ENCODE peak calls at places on chromosomes 4 and X, in seven cellular contexts. One of them, this sample, is unnamed.

GRCh38 chr4:1060121-1060520 is 48.7 kb downstream of the FGFRL1 start:
- DNase-seq in trophoblast cell: no peak
- DNase-seq in mesendoderm: no peak
- DNase-seq in mesenchymal stem cell: no peak
- DNase-seq in H1: no peak
- DNase-seq in IMR-90: no peak
- DNase-seq in H9: peak; percentile 21
- DNase-seq in this sample: no peak

GRCh38 chr4:159069922-159070321 is 33.0 kb upstream of the RAPGEF2 start:
- DNase-seq in mesenchymal stem cell: no peak
- DNase-seq in H9: no peak
- DNase-seq in trophoblast cell: no peak
- DNase-seq in IMR-90: peak; percentile 58
- DNase-seq in H1: no peak
- DNase-seq in mesendoderm: no peak
- DNase-seq in this sample: no peak

GRCh38 chrX:129522184-129523059 is 868 bp downstream of the SMARCA1 start:
- DNase-seq in H1: peak; percentile 53
- DNase-seq in IMR-90: peak; percentile 54
- DNase-seq in mesendoderm: peak; percentile 61
- DNase-seq in H9: peak; percentile 67
- DNase-seq in mesenchymal stem cell: peak; percentile 81
- DNase-seq in trophoblast cell: peak; percentile 3
- DNase-seq in this sample: peak; percentile 31

GRCh38 chr4:111556141-111556781 is 589.0 kb upstream of the FAM241A start:
- DNase-seq in H9: no peak
- DNase-seq in trophoblast cell: no peak
- DNase-seq in mesendoderm: no peak
- DNase-seq in mesenchymal stem cell: no peak
- DNase-seq in IMR-90: peak; percentile 65
- DNase-seq in H1: no peak
- DNase-seq in this sample: no peak

GRCh38 chr4:37450911-37451310 is 206.4 kb downstream of the NWD2 start:
- DNase-seq in H9: no peak
- DNase-seq in mesenchymal stem cell: no peak
- DNase-seq in IMR-90: no peak
- DNase-seq in trophoblast cell: no peak
- DNase-seq in H1: no peak
- DNase-seq in mesendoderm: no peak
- DNase-seq in this sample: no peak

GRCh38 chrX:13162772-13163171 is 118.4 kb upstream of the FAM9C start:
- DNase-seq in IMR-90: no peak
- DNase-seq in H1: no peak
- DNase-seq in mesenchymal stem cell: no peak
- DNase-seq in trophoblast cell: no peak
- DNase-seq in mesendoderm: no peak
- DNase-seq in H9: no peak
- DNase-seq in this sample: no peak

GRCh38 chr4:182653596-182653995 is 263.6 kb downstream of the DCTD start:
- DNase-seq in trophoblast cell: no peak
- DNase-seq in H9: no peak
- DNase-seq in mesenchymal stem cell: no peak
- DNase-seq in IMR-90: peak; percentile 75
- DNase-seq in mesendoderm: no peak
- DNase-seq in H1: no peak
- DNase-seq in this sample: no peak

GRCh38 chr4:107712236-107712635 is 7.8 kb downstream of the PAPSS1 start:
- DNase-seq in mesenchymal stem cell: no peak
- DNase-seq in IMR-90: no peak
- DNase-seq in H9: no peak
- DNase-seq in trophoblast cell: no peak
- DNase-seq in H1: no peak
- DNase-seq in mesendoderm: no peak
- DNase-seq in this sample: no peak

GRCh38 chr4:100008048-100008447 is 58.0 kb upstream of the H2AZ1 start:
- DNase-seq in IMR-90: peak; percentile 74
- DNase-seq in H9: no peak
- DNase-seq in mesendoderm: no peak
- DNase-seq in mesenchymal stem cell: peak; percentile 54
- DNase-seq in H1: no peak
- DNase-seq in trophoblast cell: peak; percentile 69
- DNase-seq in this sample: no peak

GRCh38 chr4:183637461-183637860 is 21.5 kb downstream of the RWDD4 start:
- DNase-seq in mesendoderm: no peak
- DNase-seq in H1: no peak
- DNase-seq in IMR-90: peak; percentile 53
- DNase-seq in trophoblast cell: no peak
- DNase-seq in mesenchymal stem cell: peak; percentile 51
- DNase-seq in H9: no peak
- DNase-seq in this sample: no peak

GRCh38 chr4:154779362-154779947 is 1.6 kb upstream of the RBM46 start:
- DNase-seq in mesendoderm: peak; percentile 46
- DNase-seq in IMR-90: peak; percentile 39
- DNase-seq in H1: no peak
- DNase-seq in H9: no peak
- DNase-seq in mesenchymal stem cell: peak; percentile 5
- DNase-seq in trophoblast cell: no peak
- DNase-seq in this sample: peak; percentile 0

GRCh38 chr4:150251752-150252190 is 173.5 kb downstream of the DCLK2 start:
- DNase-seq in mesenchymal stem cell: no peak
- DNase-seq in H1: no peak
- DNase-seq in mesendoderm: peak; percentile 67
- DNase-seq in trophoblast cell: no peak
- DNase-seq in H9: peak; percentile 78
- DNase-seq in IMR-90: no peak
- DNase-seq in this sample: no peak

GRCh38 chr4:2322227-2322626 is 60.3 kb upstream of the MXD4 start:
- DNase-seq in H1: no peak
- DNase-seq in H9: no peak
- DNase-seq in mesenchymal stem cell: no peak
- DNase-seq in mesendoderm: no peak
- DNase-seq in IMR-90: no peak
- DNase-seq in trophoblast cell: no peak
- DNase-seq in this sample: no peak

GRCh38 chr4:25367004-25367621 is 9.9 kb upstream of the ANAPC4 start:
- DNase-seq in H9: no peak
- DNase-seq in mesendoderm: peak; percentile 44
- DNase-seq in trophoblast cell: no peak
- DNase-seq in mesenchymal stem cell: peak; percentile 58
- DNase-seq in IMR-90: peak; percentile 59
- DNase-seq in H1: no peak
- DNase-seq in this sample: no peak

GRCh38 chr4:26715636-26716242 is 131.9 kb downstream of the TBC1D19 start:
- DNase-seq in mesenchymal stem cell: no peak
- DNase-seq in trophoblast cell: no peak
- DNase-seq in mesendoderm: no peak
- DNase-seq in IMR-90: no peak
- DNase-seq in H1: no peak
- DNase-seq in H9: no peak
- DNase-seq in this sample: no peak

GRCh38 chrX:131066237-131066636 is 8.1 kb downstream of the ARHGAP36 start:
- DNase-seq in IMR-90: no peak
- DNase-seq in H9: no peak
- DNase-seq in mesendoderm: no peak
- DNase-seq in H1: no peak
- DNase-seq in mesenchymal stem cell: no peak
- DNase-seq in trophoblast cell: no peak
- DNase-seq in this sample: no peak

GRCh38 chr4:90958256-90958895 is 831.2 kb downstream of the CCSER1 start:
- DNase-seq in mesenchymal stem cell: peak; percentile 78
- DNase-seq in trophoblast cell: peak; percentile 7
- DNase-seq in H9: no peak
- DNase-seq in IMR-90: peak; percentile 69
- DNase-seq in mesendoderm: peak; percentile 78
- DNase-seq in H1: no peak
- DNase-seq in this sample: no peak

GRCh38 chr4:90960840-90961239 is 833.6 kb downstream of the CCSER1 start:
- DNase-seq in H9: no peak
- DNase-seq in trophoblast cell: no peak
- DNase-seq in H1: no peak
- DNase-seq in IMR-90: no peak
- DNase-seq in mesenchymal stem cell: no peak
- DNase-seq in mesendoderm: peak; percentile 8
- DNase-seq in this sample: no peak

DNA sequence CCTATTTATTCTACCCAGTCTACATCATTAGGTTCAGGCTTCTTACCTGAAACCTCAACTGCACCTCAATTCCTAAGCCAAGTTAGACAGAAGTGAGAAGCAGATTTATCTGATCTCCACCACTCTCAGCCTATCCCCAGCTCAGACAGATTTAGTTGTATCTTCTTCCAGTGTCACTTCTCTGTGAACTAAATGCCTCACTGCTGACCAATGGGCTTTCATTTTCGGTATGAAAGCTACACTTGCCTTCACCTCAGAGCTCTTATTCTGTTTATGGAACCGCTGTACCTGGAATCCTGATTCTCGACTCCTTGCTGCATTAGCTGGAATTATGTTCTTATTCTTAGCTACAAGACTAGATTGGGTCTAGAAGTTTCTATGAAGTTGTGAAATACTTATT is 833.2 kb downstream of the CCSER1 start:
- DNase-seq in IMR-90: no peak
- DNase-seq in mesenchymal stem cell: no peak
- DNase-seq in H9: no peak
- DNase-seq in H1: no peak
- DNase-seq in mesendoderm: no peak
- DNase-seq in trophoblast cell: no peak
- DNase-seq in this sample: no peak
- H2BK120ac ChIP-seq in IMR-90: no peak overlapping the region
- H2BK120ac ChIP-seq in mesenchymal stem cell: no peak overlapping the region
- H2BK120ac ChIP-seq in H9: no peak overlapping the region
- H2BK120ac ChIP-seq in H1: no peak overlapping the region
- H2BK120ac ChIP-seq in mesendoderm: no peak overlapping the region
- H2BK120ac ChIP-seq in trophoblast cell: no peak overlapping the region
- H2BK120ac ChIP-seq in this sample: no peak overlapping the region

GRCh38 chrX:85897376-85898110 is 149.8 kb downstream of the CHM start:
- DNase-seq in mesendoderm: no peak
- DNase-seq in IMR-90: no peak
- DNase-seq in H9: no peak
- DNase-seq in trophoblast cell: no peak
- DNase-seq in H1: no peak
- DNase-seq in mesenchymal stem cell: peak; percentile 29
- DNase-seq in this sample: no peak
- H3K23ac ChIP-seq in mesendoderm: no peak overlapping the region
- H3K23ac ChIP-seq in IMR-90: no peak overlapping the region
- H3K23ac ChIP-seq in H9: no peak overlapping the region
- H3K23ac ChIP-seq in trophoblast cell: no peak overlapping the region
- H3K23ac ChIP-seq in H1: no peak overlapping the region
- H3K23ac ChIP-seq in mesenchymal stem cell: no peak overlapping the region
- H3K23ac ChIP-seq in this sample: no peak overlapping the region

GRCh38 chr4:105192474-105192873 is 45.8 kb downstream of the TET2 start:
- DNase-seq in mesendoderm: no peak
- DNase-seq in H1: no peak
- DNase-seq in IMR-90: no peak
- DNase-seq in H9: no peak
- DNase-seq in trophoblast cell: no peak
- DNase-seq in mesenchymal stem cell: no peak
- DNase-seq in this sample: no peak

GRCh38 chr4:105194328-105195231 is 47.9 kb downstream of the TET2 start:
- DNase-seq in trophoblast cell: no peak
- DNase-seq in mesendoderm: no peak
- DNase-seq in IMR-90: peak; percentile 79
- DNase-seq in H9: no peak
- DNase-seq in mesenchymal stem cell: peak; percentile 62
- DNase-seq in H1: no peak
- DNase-seq in this sample: no peak

GRCh38 chr4:105191621-105192210 is 45.0 kb downstream of the TET2 start:
- DNase-seq in H9: no peak
- DNase-seq in mesenchymal stem cell: peak; percentile 28
- DNase-seq in mesendoderm: no peak
- DNase-seq in H1: no peak
- DNase-seq in IMR-90: peak; percentile 72
- DNase-seq in trophoblast cell: no peak
- DNase-seq in this sample: no peak

GRCh38 chr4:105189855-105190650 is 43.4 kb downstream of the TET2 start:
- DNase-seq in trophoblast cell: no peak
- DNase-seq in mesendoderm: no peak
- DNase-seq in H1: no peak
- DNase-seq in mesenchymal stem cell: no peak
- DNase-seq in H9: no peak
- DNase-seq in IMR-90: no peak
- DNase-seq in this sample: no peak

GRCh38 chr4:105192910-105193309 is 46.2 kb downstream of the TET2 start:
- DNase-seq in H9: no peak
- DNase-seq in mesenchymal stem cell: no peak
- DNase-seq in H1: no peak
- DNase-seq in mesendoderm: no peak
- DNase-seq in IMR-90: no peak
- DNase-seq in trophoblast cell: no peak
- DNase-seq in this sample: no peak
- H3K4me1 ChIP-seq in H9: no peaks in the 10 kb centered on the region
- H3K4me1 ChIP-seq in mesenchymal stem cell: peaks cover 2% of the 10 kb centered on the region
- H3K4me1 ChIP-seq in H1: no peaks in the 10 kb centered on the region
- H3K4me1 ChIP-seq in mesendoderm: no peaks in the 10 kb centered on the region
- H3K4me1 ChIP-seq in IMR-90: peaks cover 8% of the 10 kb centered on the region
- H3K4me1 ChIP-seq in trophoblast cell: no peaks in the 10 kb centered on the region
- H3K4me1 ChIP-seq in this sample: peaks cover 4% of the 10 kb centered on the region

GRCh38 chr4:89021062-89021461 is 35.9 kb downstream of the FAM13A start:
- DNase-seq in mesendoderm: no peak
- DNase-seq in trophoblast cell: no peak
- DNase-seq in mesenchymal stem cell: no peak
- DNase-seq in H9: no peak
- DNase-seq in H1: no peak
- DNase-seq in IMR-90: no peak
- DNase-seq in this sample: no peak

GRCh38 chr4:89023140-89023539 is 33.8 kb downstream of the FAM13A start:
- DNase-seq in H1: no peak
- DNase-seq in IMR-90: no peak
- DNase-seq in trophoblast cell: no peak
- DNase-seq in mesenchymal stem cell: no peak
- DNase-seq in H9: no peak
- DNase-seq in mesendoderm: no peak
- DNase-seq in this sample: no peak

GRCh38 chr4:89021678-89022077 is 35.3 kb downstream of the FAM13A start:
- DNase-seq in IMR-90: no peak
- DNase-seq in H1: no peak
- DNase-seq in mesenchymal stem cell: no peak
- DNase-seq in trophoblast cell: no peak
- DNase-seq in mesendoderm: no peak
- DNase-seq in H9: no peak
- DNase-seq in this sample: no peak

GRCh38 chr4:89024051-89024675 is 32.8 kb downstream of the FAM13A start:
- DNase-seq in H9: no peak
- DNase-seq in trophoblast cell: peak; percentile 70
- DNase-seq in IMR-90: peak; percentile 81
- DNase-seq in mesenchymal stem cell: peak; percentile 80
- DNase-seq in mesendoderm: peak; percentile 79
- DNase-seq in H1: no peak
- DNase-seq in this sample: peak; percentile 46

GRCh38 chr4:89022426-89023128 is 34.4 kb downstream of the FAM13A start:
- DNase-seq in IMR-90: no peak
- DNase-seq in trophoblast cell: no peak
- DNase-seq in H9: no peak
- DNase-seq in H1: no peak
- DNase-seq in mesenchymal stem cell: no peak
- DNase-seq in mesendoderm: no peak
- DNase-seq in this sample: no peak
- H2BK120ac ChIP-seq in IMR-90: no peak overlapping the region
- H2BK120ac ChIP-seq in trophoblast cell: no peak overlapping the region
- H2BK120ac ChIP-seq in H9: no peak overlapping the region
- H2BK120ac ChIP-seq in H1: no peak overlapping the region
- H2BK120ac ChIP-seq in mesenchymal stem cell: no peak overlapping the region
- H2BK120ac ChIP-seq in mesendoderm: no peak overlapping the region
- H2BK120ac ChIP-seq in this sample: no peak overlapping the region